ENCODE peak calls at places on chromosomes 13 and 19, in eight cellular contexts. I, Q, S, W, V, M, D and F are unnamed samples.

GRCh38 chr19:1935484-1936208 is 5.3 kb upstream of the CSNK1G2 start:
- DNase-seq in M (no peak), D (peak; percentile 51), I (no peak), V (no peak), W (no peak), Q (no peak), S (peak; percentile 75), F (no peak)

GRCh38 chr13:94481966-94482365 is 2.5 kb upstream of the DCT start:
- DNase-seq in I (no peak), S (no peak), D (no peak), Q (no peak), V (no peak), W (no peak), M (no peak), F (no peak)

GRCh38 chr13:99984463-99985242 is 3.1 kb downstream of the ZIC2 start:
- DNase-seq in W (no peak), M (no peak), Q (no peak), S (no peak), V (no peak), I (no peak), D (peak; percentile 79), F (no peak)

GRCh38 chr13:37361608-37362007 is 237.0 kb downstream of the POSTN start:
- DNase-seq in D (no peak), Q (no peak), W (no peak), V (no peak), M (no peak), S (no peak), I (no peak), F (no peak)

GRCh38 chr19:8206147-8207087 is 2.8 kb upstream of the CERS4 start:
- DNase-seq in Q (no peak), W (no peak), S (no peak), I (no peak), V (no peak), D (no peak), M (no peak), F (no peak)

GRCh38 chr19:34480971-34481821 is at the start of gene WTIP:
- DNase-seq in I (no peak), V (peak; percentile 72), D (peak; percentile 82), W (no peak), M (peak; percentile 39), S (no peak), Q (peak; percentile 64), F (peak; percentile 28)

GRCh38 chr13:40790232-40790631 is 821 bp downstream of the SLC25A15 start:
- DNase-seq in D (no peak), V (no peak), S (peak; percentile 35), Q (no peak), M (no peak), W (no peak), I (no peak), F (no peak)

GRCh38 chr19:4009990-4010807 is 2.7 kb downstream of the PIAS4 start:
- DNase-seq in V (no peak), S (no peak), I (no peak), Q (no peak), W (no peak), M (no peak), D (no peak), F (no peak)

GRCh38 chr19:55256562-55257460 is 2.0 kb downstream of the PPP6R1 start:
- DNase-seq in D (no peak), Q (no peak), I (no peak), S (no peak), V (no peak), W (no peak), M (no peak), F (no peak)

GRCh38 chr19:1478934-1479707 is at the start of gene C19orf25:
- DNase-seq in D (peak; percentile 97), V (peak; percentile 95), Q (peak; percentile 95), M (peak; percentile 97), W (peak; percentile 93), S (peak; percentile 96), I (peak; percentile 89), F (peak; percentile 78)

GRCh38 chr19:16585808-16586476 is 13.7 kb upstream of the SLC35E1 start:
- DNase-seq in D (no peak), M (peak; percentile 39), Q (no peak), I (no peak), V (no peak), S (peak; percentile 85), W (no peak), F (no peak)

GRCh38 chr19:4578552-4579248 is 19.2 kb upstream of the SEMA6B start:
- DNase-seq in S (no peak), I (no peak), D (no peak), W (no peak), V (no peak), Q (no peak), M (no peak), F (no peak)

GRCh38 chr19:41376241-41376997 is at the start of gene TMEM91:
- DNase-seq in I (no peak), M (peak; percentile 45), S (no peak), W (no peak), Q (no peak), D (peak; percentile 44), V (peak; percentile 59), F (no peak)

GRCh38 chr19:54158812-54159351 is 639 bp downstream of the LENG1 start:
- DNase-seq in D (peak; percentile 36), Q (no peak), I (peak; percentile 18), M (no peak), W (no peak), S (peak; percentile 43), V (no peak), F (no peak)

GRCh38 chr19:52936151-52936957 is 13.1 kb upstream of the ZNF888 start:
- DNase-seq in Q (no peak), M (peak; percentile 71), S (no peak), D (no peak), I (no peak), W (no peak), V (no peak), F (no peak)

GRCh38 chr13:99816321-99816720 is 155.2 kb downstream of the ZIC5 start:
- DNase-seq in M (no peak), D (no peak), I (no peak), S (no peak), Q (no peak), V (no peak), W (no peak), F (no peak)

GRCh38 chr19:23817519-23817918 is 58.8 kb upstream of the ZNF681 start:
- DNase-seq in Q (no peak), D (peak; percentile 3), M (peak; percentile 27), S (peak; percentile 82), I (peak; percentile 34), V (no peak), W (peak; percentile 62), F (no peak)

GRCh38 chr13:106532111-106532929 is 3.1 kb downstream of the EFNB2 start:
- DNase-seq in M (peak; percentile 37), V (no peak), I (no peak), Q (no peak), S (no peak), W (no peak), D (no peak), F (no peak)

GRCh38 chr19:6161271-6161850 is 25.9 kb downstream of the ACSBG2 start:
- DNase-seq in D (peak; percentile 83), S (peak; percentile 98), W (peak; percentile 62), Q (no peak), I (peak; percentile 52), V (peak; percentile 56), M (peak; percentile 21), F (no peak)

GRCh38 chr13:101474419-101474957 is 22.0 kb downstream of the ITGBL1 start:
- DNase-seq in I (no peak), V (no peak), M (no peak), Q (no peak), S (no peak), D (peak; percentile 60), W (no peak), F (no peak)

GRCh38 chr13:100976993-100977392 is 302.4 kb upstream of the TMTC4 start:
- DNase-seq in Q (no peak), S (no peak), I (no peak), V (no peak), D (no peak), W (no peak), M (no peak), F (no peak)

GRCh38 chr13:113500530-113501265 is 10.2 kb upstream of the DCUN1D2 start:
- DNase-seq in D (no peak), M (no peak), I (no peak), S (no peak), Q (no peak), W (no peak), V (no peak), F (no peak)
- H3K27ac ChIP-seq in D (no peak overlapping the region), M (no peak overlapping the region), I (no peak overlapping the region), S (no peak overlapping the region), Q (no peak overlapping the region), W (no peak overlapping the region), V (no peak overlapping the region), F (no peak overlapping the region)

GRCh38 chr13:50514249-50514648 is 329.2 kb downstream of the DLEU7 start:
- DNase-seq in S (no peak), W (no peak), Q (no peak), D (no peak), I (no peak), V (no peak), M (no peak), F (no peak)

GRCh38 chr13:50509771-50510441 is 333.6 kb downstream of the DLEU7 start:
- DNase-seq in W (no peak), D (peak; percentile 34), Q (no peak), M (no peak), S (peak; percentile 10), V (no peak), I (no peak), F (no peak)

GRCh38 chr13:50512602-50513527 is 330.6 kb downstream of the DLEU7 start:
- DNase-seq in Q (no peak), I (peak; percentile 33), W (peak; percentile 69), D (no peak), S (peak; percentile 95), M (peak; percentile 70), V (peak; percentile 65), F (no peak)

GRCh38 chr13:50511877-50512332 is 331.6 kb downstream of the DLEU7 start:
- DNase-seq in S (peak; percentile 85), M (peak; percentile 31), W (no peak), I (no peak), V (no peak), Q (no peak), D (no peak), F (no peak)

GRCh38 chr13:50513528-50513863 is 330.0 kb downstream of the DLEU7 start:
- DNase-seq in Q (no peak), V (no peak), M (no peak), I (no peak), S (peak; percentile 46), W (no peak), D (no peak), F (no peak)
- H3K27ac ChIP-seq in Q (no peak overlapping the region), V (peak overlapping the region; percentile 88), M (peak overlapping the region; percentile 85), I (no peak overlapping the region), S (peak overlapping the region; percentile 98), W (peak overlapping the region; percentile 40), D (no peak overlapping the region), F (peak overlapping the region; percentile 82)

DNA sequence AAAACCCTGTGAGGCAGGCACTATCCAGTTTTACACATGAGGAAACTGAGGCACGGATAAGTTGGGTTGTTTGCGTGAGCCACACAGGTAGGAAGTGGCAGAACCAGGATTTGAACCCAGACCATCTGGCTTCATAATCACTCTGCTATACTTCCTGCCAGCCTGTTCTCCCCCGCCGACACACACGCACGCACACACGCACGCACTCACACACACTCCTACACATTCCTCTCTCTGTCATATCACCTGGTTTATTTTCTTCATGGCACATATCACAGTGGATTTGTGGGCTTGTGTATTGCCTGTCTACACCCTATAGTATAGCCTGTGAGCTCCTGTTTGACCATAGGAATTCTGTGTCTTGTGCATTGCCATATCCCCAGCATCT is 140.0 kb downstream of the SIPA1L3 start:
- DNase-seq in S (peak; percentile 72), I (no peak), Q (no peak), W (no peak), V (no peak), D (no peak), M (no peak), F (no peak)
- H3K27ac ChIP-seq in S (peak overlapping the region; percentile 100), I (peak overlapping the region; percentile 78), Q (no peak overlapping the region), W (no peak overlapping the region), V (no peak overlapping the region), D (no peak overlapping the region), M (no peak overlapping the region), F (no peak overlapping the region)

GRCh38 chr13:111866731-111867245 is 200.2 kb upstream of the SOX1 start:
- DNase-seq in W (no peak), V (no peak), Q (no peak), D (no peak), M (no peak), I (no peak), S (no peak), F (no peak)
- H3K27ac ChIP-seq in W (no peak overlapping the region), V (no peak overlapping the region), Q (no peak overlapping the region), D (no peak overlapping the region), M (no peak overlapping the region), I (no peak overlapping the region), S (no peak overlapping the region), F (no peak overlapping the region)